ENCODE peak calls at places on chromosomes 13 and 19, in eight cellular contexts. B, D, O, X, F, Q, W and K are unnamed samples.

GRCh38 chr19:1445932-1446712 is 3.8 kb upstream of the APC2 start:
- DNase-seq in W (no peak), Q (no peak), D (no peak), O (no peak), X (peak; percentile 75), B (no peak), F (no peak), K (no peak)

GRCh38 chr19:4582980-4583842 is 23.7 kb upstream of the SEMA6B start:
- DNase-seq in Q (no peak), X (no peak), D (peak; percentile 80), O (no peak), F (no peak), W (no peak), B (no peak), K (no peak)

GRCh38 chr19:55156202-55157063 is 1.1 kb downstream of the TNNI3 start:
- DNase-seq in Q (no peak), X (peak; percentile 99), B (peak; percentile 65), D (no peak), F (no peak), O (no peak), W (peak; percentile 70), K (no peak)

GRCh38 chr13:36736119-36736726 is 62.4 kb downstream of the SERTM1 start:
- DNase-seq in D (no peak), W (peak; percentile 2), B (peak; percentile 45), F (no peak), Q (no peak), X (peak; percentile 74), O (peak; percentile 58), K (no peak)

GRCh38 chr19:49210108-49210900 is 52.7 kb downstream of the TRPM4 start:
- DNase-seq in O (no peak), Q (no peak), X (peak; percentile 98), D (no peak), F (no peak), B (no peak), W (no peak), K (no peak)

GRCh38 chr19:19628499-19629134 is 597 bp upstream of the LPAR2 start:
- DNase-seq in D (peak; percentile 88), F (no peak), O (peak; percentile 83), W (no peak), X (peak; percentile 96), Q (peak; percentile 52), B (peak; percentile 85), K (no peak)

GRCh38 chr13:95660981-95661581 is 15.9 kb upstream of the DNAJC3 start:
- DNase-seq in Q (no peak), B (no peak), O (peak; percentile 58), X (peak; percentile 74), F (no peak), D (no peak), W (no peak), K (no peak)

GRCh38 chr19:46390121-46390858 is 23.1 kb downstream of the CCDC8 start:
- DNase-seq in O (no peak), D (peak; percentile 64), F (no peak), B (no peak), X (no peak), Q (no peak), W (no peak), K (no peak)

GRCh38 chr13:34265016-34265692 is 447.2 kb downstream of the RFC3 start:
- DNase-seq in Q (no peak), B (no peak), O (no peak), F (no peak), W (no peak), X (no peak), D (no peak), K (no peak)

GRCh38 chr13:64305246-64305645 is 2889.6 kb upstream of the PCDH20 start:
- DNase-seq in Q (no peak), B (no peak), X (no peak), D (no peak), O (no peak), F (no peak), W (no peak), K (no peak)

GRCh38 chr13:113969973-113970611 is 3.8 kb downstream of the C13orf46 start:
- DNase-seq in W (no peak), X (no peak), B (peak; percentile 94), Q (peak; percentile 84), O (no peak), D (peak; percentile 59), F (no peak), K (no peak)

GRCh38 chr19:46731007-46731501 is 14.1 kb upstream of the PRKD2 start:
- DNase-seq in X (no peak), O (peak; percentile 86), F (no peak), B (peak; percentile 46), D (peak; percentile 90), Q (no peak), W (no peak), K (no peak)

GRCh38 chr19:45882652-45883585 is 3.0 kb downstream of the IRF2BP1 start:
- DNase-seq in F (no peak), O (peak; percentile 82), X (peak; percentile 96), Q (peak; percentile 82), D (peak; percentile 94), B (peak; percentile 97), W (peak; percentile 84), K (peak; percentile 96)

GRCh38 chr13:49023441-49023840 is 47.7 kb downstream of the FNDC3A start:
- DNase-seq in D (no peak), B (no peak), F (no peak), O (no peak), W (no peak), Q (no peak), X (no peak), K (no peak)

GRCh38 chr13:28922341-28922740 is 102.2 kb downstream of the MTUS2 start:
- DNase-seq in F (no peak), Q (no peak), B (no peak), X (no peak), D (no peak), O (no peak), W (no peak), K (no peak)

GRCh38 chr19:28554321-28555091 is 658.4 kb downstream of the UQCRFS1 start:
- DNase-seq in D (no peak), W (no peak), X (no peak), F (peak; percentile 52), O (no peak), B (no peak), Q (no peak), K (peak; percentile 86)

GRCh38 chr19:47225746-47226425 is 5.1 kb downstream of the BBC3 start:
- DNase-seq in Q (peak; percentile 86), B (peak; percentile 93), F (no peak), O (peak; percentile 80), D (peak; percentile 96), W (peak; percentile 87), X (peak; percentile 94), K (peak; percentile 96)

GRCh38 chr19:32829345-32829896 is 40.1 kb downstream of the SLC7A9 start:
- DNase-seq in B (no peak), W (no peak), O (no peak), D (no peak), F (no peak), X (no peak), Q (no peak), K (no peak)

GRCh38 chr13:73158851-73159250 is 100.0 kb downstream of the KLF5 start:
- DNase-seq in O (no peak), W (no peak), B (no peak), D (no peak), X (no peak), F (no peak), Q (no peak), K (no peak)

GRCh38 chr13:19601749-19602725 is 31.4 kb upstream of the MPHOSPH8 start:
- DNase-seq in F (no peak), W (peak; percentile 73), D (peak; percentile 82), O (peak; percentile 48), Q (no peak), B (peak; percentile 37), X (peak; percentile 82), K (no peak)
- TF ChIP-seq POLR2AphosphoS5 in F (no peak), W (no peak), D (no peak), O (peak; percentile 61), Q (no peak), B (no peak), X (no peak), K (no peak)

GRCh38 chr19:44653343-44653742 is 9.6 kb downstream of the PVR start:
- DNase-seq in D (no peak), W (no peak), X (no peak), Q (no peak), B (no peak), O (no peak), F (no peak), K (no peak)
- TF ChIP-seq POLR2AphosphoS5 in D (no peak), W (no peak), X (no peak), Q (no peak), B (no peak), O (no peak), F (no peak), K (no peak)

GRCh38 chr19:35755160-35755549 is 1.7 kb downstream of the HSPB6 start:
- DNase-seq in O (no peak), Q (no peak), X (peak; percentile 21), B (no peak), W (no peak), D (no peak), F (peak; percentile 95), K (no peak)

GRCh38 chr19:35756373-35757230 is at the start of gene HSPB6:
- DNase-seq in W (no peak), D (peak; percentile 84), Q (no peak), F (peak; percentile 92), B (peak; percentile 35), O (no peak), X (peak; percentile 70), K (no peak)

GRCh38 chr19:35757749-35758608 is at the start of gene PROSER3:
- DNase-seq in W (peak; percentile 98), F (peak; percentile 100), D (peak; percentile 99), B (peak; percentile 98), X (peak; percentile 99), Q (peak; percentile 100), O (peak; percentile 100), K (peak; percentile 100)

GRCh38 chr19:35755550-35756371 is 1.1 kb downstream of the HSPB6 start:
- DNase-seq in O (no peak), Q (peak; percentile 60), W (no peak), D (peak; percentile 83), B (peak; percentile 60), F (peak; percentile 95), X (peak; percentile 23), K (peak; percentile 95)

GRCh38 chr19:35757231-35757748 is 461 bp upstream of the HSPB6 start:
- DNase-seq in Q (peak; percentile 72), W (no peak), B (peak; percentile 49), F (peak; percentile 99), D (peak; percentile 87), O (no peak), X (peak; percentile 52), K (peak; percentile 94)
- TF ChIP-seq POLR2AphosphoS5 in Q (peak; percentile 64), W (no peak), B (peak; percentile 94), F (peak; percentile 77), D (no peak), O (no peak), X (no peak), K (peak; percentile 84)

DNA sequence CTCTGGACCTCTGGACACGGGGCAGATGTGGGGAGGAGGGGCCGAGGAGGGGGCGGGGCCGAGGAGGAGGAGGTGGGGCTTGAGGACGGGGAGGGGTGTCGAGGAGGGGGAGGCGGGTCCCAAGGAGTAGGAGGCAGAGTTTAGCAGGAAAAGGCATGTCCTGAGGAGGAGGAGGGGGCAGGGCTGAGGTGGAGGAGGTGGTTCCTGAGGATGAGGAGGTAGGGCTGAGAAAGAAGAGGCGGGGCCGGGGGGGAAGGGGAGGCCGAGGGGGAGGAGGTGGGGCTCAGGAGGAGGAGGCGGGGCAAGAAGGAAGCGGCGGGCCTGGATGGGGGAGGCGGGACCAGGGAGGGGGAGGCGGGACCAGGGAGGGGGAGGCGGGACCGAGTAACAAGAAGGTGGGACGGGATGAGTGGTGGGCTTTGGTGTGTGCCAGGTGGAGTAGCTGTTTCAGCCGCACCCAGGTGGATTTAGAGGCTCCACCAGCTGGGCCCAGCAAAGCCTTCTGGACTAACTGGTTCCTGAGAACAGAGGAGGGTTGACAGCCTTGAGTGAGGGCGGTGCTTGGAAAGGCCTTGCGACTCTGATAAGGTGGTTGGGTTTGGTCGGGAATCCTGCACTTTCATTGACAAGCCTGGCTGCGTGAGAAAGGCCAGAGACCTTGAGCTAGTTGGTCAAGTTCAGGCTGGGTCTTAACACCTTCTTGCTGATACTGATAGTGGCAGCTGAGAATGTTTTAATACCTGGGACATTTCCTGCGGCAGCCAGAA is 7.7 kb downstream of the TECR start:
- DNase-seq in B (peak; percentile 87), X (peak; percentile 98), W (no peak), Q (peak; percentile 66), D (no peak), O (no peak), F (no peak), K (no peak)
- TF ChIP-seq POLR2AphosphoS5 in B (no peak), X (no peak), W (no peak), Q (no peak), D (no peak), O (no peak), F (peak; percentile 27), K (no peak)